ENCODE peak calls at places on chromosomes 4 and X, in five cellular contexts. R is foreskin fibroblast, F is BE2C, M is right lobe of liver, L is BJ. X is an unnamed sample.

GRCh38 chr4:78552398-78553396 is 1.1 kb downstream of the ANXA3 start:
- DNase-seq in R (no peak), F (no peak), M (no peak), L (no peak), X (no peak)

GRCh38 chrX:131895002-131895401 is 128.1 kb upstream of the STK26 start:
- DNase-seq in R (peak), F (no peak), M (no peak), L (no peak), X (peak)

GRCh38 chr4:20462426-20463175 is 210.9 kb downstream of the SLIT2 start:
- DNase-seq in R (peak), F (no peak), M (no peak), L (no peak), X (no peak)

GRCh38 chr4:91840359-91840758 is 463.4 kb upstream of the GRID2 start:
- DNase-seq in R (no peak), F (no peak), M (no peak), L (no peak), X (no peak)

GRCh38 chr4:88143504-88143903 is 14.9 kb downstream of the ABCG2 start:
- DNase-seq in R (peak), F (no peak), M (no peak), L (no peak), X (peak)

GRCh38 chrX:46758163-46758955 is 559 bp downstream of the SLC9A7 start:
- DNase-seq in R (peak), F (no peak), M (peak), L (no peak), X (no peak)

GRCh38 chr4:113405874-113406722 is 355.4 kb downstream of the CAMK2D start:
- DNase-seq in R (no peak), F (no peak), M (no peak), L (no peak), X (no peak)

GRCh38 chr4:47668810-47669408 is 169.0 kb downstream of the CORIN start:
- DNase-seq in R (peak), F (peak), M (no peak), L (no peak), X (peak)

GRCh38 chr4:24798036-24798610 is 2.8 kb downstream of the SOD3 start:
- DNase-seq in R (no peak), F (no peak), M (no peak), L (no peak), X (no peak)

GRCh38 chr4:142366821-142367220 is 479.3 kb downstream of the INPP4B start:
- DNase-seq in R (peak), F (no peak), M (no peak), L (no peak), X (no peak)

GRCh38 chr4:80876810-80877209 is 153.7 kb upstream of the BMP3 start:
- DNase-seq in R (no peak), F (no peak), M (no peak), L (no peak), X (no peak)

GRCh38 chr4:152579107-152579764 is 43.3 kb upstream of the FBXW7 start:
- DNase-seq in R (no peak), F (no peak), M (peak), L (no peak), X (no peak)

GRCh38 chr4:577499-578450 is 1.7 kb upstream of the TMEM271 start:
- DNase-seq in R (peak), F (no peak), M (no peak), L (no peak), X (no peak)

GRCh38 chr4:134201216-134202098 is at the start of gene PABPC4L:
- DNase-seq in R (peak), F (peak), M (no peak), L (no peak), X (peak)

GRCh38 chr4:25948051-25948450 is 34.0 kb downstream of the SMIM20 start:
- DNase-seq in R (no peak), F (no peak), M (no peak), L (no peak), X (no peak)

GRCh38 chr4:164307262-164307661 is 446.7 kb upstream of the SMIM31 start:
- DNase-seq in R (no peak), F (no peak), M (no peak), L (no peak), X (no peak)

GRCh38 chr4:52824603-52825310 is 37.4 kb upstream of the RASL11B start:
- DNase-seq in R (peak), F (no peak), M (no peak), L (peak), X (peak)

GRCh38 chr4:78298618-78299017 is 241.5 kb downstream of the FRAS1 start:
- DNase-seq in R (peak), F (no peak), M (no peak), L (no peak), X (no peak)

GRCh38 chrX:107205770-107206696 is at the start of the genes DNAAF6 and NUP62CL:
- DNase-seq in R (peak), F (peak), M (peak), L (no peak), X (no peak)

GRCh38 chrX:105017641-105018040 is 202.9 kb downstream of the TEX13A start:
- DNase-seq in R (no peak), F (no peak), M (no peak), L (no peak), X (no peak)

GRCh38 chrX:20743054-20743453 is 476.3 kb upstream of the RPS6KA3 start:
- DNase-seq in R (no peak), F (peak), M (no peak), L (no peak), X (no peak)

GRCh38 chr4:184980261-184980660 is 38.0 kb upstream of the HELT start:
- DNase-seq in R (no peak), F (no peak), M (no peak), L (no peak), X (no peak)

GRCh38 chr4:5045099-5045498 is 6.2 kb upstream of the STK32B start:
- DNase-seq in R (no peak), F (no peak), M (no peak), L (no peak), X (peak)

GRCh38 chrX:29617725-29618124 is 597.6 kb upstream of the MAGEB2 start:
- DNase-seq in R (no peak), F (no peak), M (no peak), L (no peak), X (no peak)

GRCh38 chr4:159349332-159349731 is 246.5 kb downstream of the RAPGEF2 start:
- DNase-seq in R (no peak), F (no peak), M (no peak), L (no peak), X (no peak)

GRCh38 chr4:79528241-79528706 is 120.2 kb upstream of the GK2 start:
- DNase-seq in R (no peak), F (no peak), M (no peak), L (no peak), X (peak)

GRCh38 chrX:131677655-131678628 is 134.1 kb downstream of the OR13H1 start:
- DNase-seq in R (no peak), F (peak), M (peak), L (no peak), X (peak)

GRCh38 chrX:120269379-120270035 is 18.9 kb downstream of the ZBTB33 start:
- DNase-seq in R (no peak), F (no peak), M (no peak), L (no peak), X (no peak)

GRCh38 chr4:69828828-69829227 is 31.1 kb downstream of the SULT1E1 start:
- DNase-seq in R (peak), F (no peak), M (no peak), L (no peak), X (no peak)

GRCh38 chr4:169492436-169493163 is 119.8 kb downstream of the NEK1 start:
- DNase-seq in R (peak), F (peak), M (no peak), L (no peak), X (peak)

GRCh38 chrX:32642283-32642682 is 569.1 kb downstream of the DMD start:
- DNase-seq in R (no peak), F (no peak), M (no peak), L (no peak), X (no peak)

GRCh38 chr4:85787133-85787532 is 312.2 kb downstream of the ARHGAP24 start:
- DNase-seq in R (peak), F (no peak), M (no peak), L (peak), X (peak)

GRCh38 chr4:38046735-38047487 is 86.7 kb downstream of the PTTG2 start:
- DNase-seq in R (peak), F (no peak), M (no peak), L (no peak), X (no peak)

GRCh38 chr4:57405359-57405758 is 295.2 kb upstream of the IGFBP7 start:
- DNase-seq in R (no peak), F (no peak), M (no peak), L (peak), X (no peak)

GRCh38 chrX:107562482-107562881 is 65.8 kb upstream of the PRPS1 start:
- DNase-seq in R (peak), F (no peak), M (no peak), L (no peak), X (peak)

GRCh38 chrX:41326431-41326830 is 7.5 kb upstream of the DDX3X start:
- DNase-seq in R (no peak), F (no peak), M (no peak), L (no peak), X (no peak)

GRCh38 chr4:110620352-110621327 is 2.2 kb downstream of the PITX2 start:
- DNase-seq in R (peak), F (peak), M (no peak), L (no peak), X (no peak)
- TF ChIP-seq CTCF in R (no peak), F (peak), M (no peak), L (no peak), X (peak)

DNA sequence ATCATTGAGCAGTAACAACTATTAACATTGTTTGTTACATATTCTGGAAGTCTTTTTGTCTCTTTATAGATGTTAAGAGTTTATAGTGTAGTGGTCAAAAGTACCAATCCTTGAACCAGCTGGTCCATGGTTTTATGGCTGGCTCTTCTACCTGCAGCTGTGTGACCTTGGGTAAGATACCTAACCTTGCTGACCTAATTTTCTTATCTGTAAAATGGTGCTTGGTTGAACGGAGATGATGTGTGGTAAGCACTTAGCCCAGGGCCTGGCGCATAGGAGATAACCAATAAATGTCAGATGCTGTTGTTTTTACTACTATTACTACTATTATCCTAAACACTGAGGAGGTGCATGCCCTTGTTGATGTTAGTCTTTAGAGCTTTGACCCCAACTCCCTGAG is 116.6 kb downstream of the TMEM164 start:
- DNase-seq in R (no peak), F (no peak), M (no peak), L (no peak), X (no peak)
- H3K4me3 ChIP-seq in R (no peak), F (no peak), M (no peak), L (no peak), X (no peak)

DNA sequence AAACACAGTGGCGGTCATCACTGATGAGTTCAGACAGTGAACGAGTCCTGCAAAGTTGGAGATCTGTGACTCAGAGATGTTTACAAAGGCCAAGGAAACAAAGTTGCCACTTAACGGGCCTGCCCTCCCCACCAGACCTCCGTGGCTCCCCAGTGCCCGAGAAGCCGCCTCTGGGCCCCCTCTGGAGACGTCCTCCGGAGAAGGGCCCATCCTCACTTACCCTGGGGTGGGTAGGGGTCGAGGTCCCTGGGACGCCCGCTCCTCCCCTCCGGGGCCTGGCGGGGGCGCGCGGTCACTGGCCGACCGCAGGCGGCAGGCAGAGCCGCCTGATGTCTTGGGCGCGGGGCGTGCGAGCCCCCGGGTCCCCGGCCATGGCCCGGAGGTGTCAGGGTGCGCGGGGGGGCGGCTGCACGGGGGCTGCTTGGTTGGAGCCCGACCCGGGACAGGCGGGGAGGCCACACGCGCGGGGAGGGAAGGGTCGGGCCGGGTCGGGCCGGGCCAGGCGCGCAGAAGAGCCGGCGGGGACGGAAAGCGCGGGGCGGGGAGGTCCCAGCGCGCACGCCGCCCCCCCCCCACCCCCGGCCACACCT is 590 bp downstream of the DHRSX start:
- DNase-seq in R (peak), F (peak), M (peak), L (no peak), X (no peak)
- TF ChIP-seq CTCF in R (no peak), F (no peak), M (peak), L (peak), X (no peak)

GRCh38 chrX:9786839-9787635 is 808 bp downstream of the SHROOM2 start:
- DNase-seq in R (no peak), F (no peak), M (peak), L (no peak), X (no peak)
- H3K4me3 ChIP-seq in R (peak), F (no peak), M (peak), L (no peak), X (peak)

DNA sequence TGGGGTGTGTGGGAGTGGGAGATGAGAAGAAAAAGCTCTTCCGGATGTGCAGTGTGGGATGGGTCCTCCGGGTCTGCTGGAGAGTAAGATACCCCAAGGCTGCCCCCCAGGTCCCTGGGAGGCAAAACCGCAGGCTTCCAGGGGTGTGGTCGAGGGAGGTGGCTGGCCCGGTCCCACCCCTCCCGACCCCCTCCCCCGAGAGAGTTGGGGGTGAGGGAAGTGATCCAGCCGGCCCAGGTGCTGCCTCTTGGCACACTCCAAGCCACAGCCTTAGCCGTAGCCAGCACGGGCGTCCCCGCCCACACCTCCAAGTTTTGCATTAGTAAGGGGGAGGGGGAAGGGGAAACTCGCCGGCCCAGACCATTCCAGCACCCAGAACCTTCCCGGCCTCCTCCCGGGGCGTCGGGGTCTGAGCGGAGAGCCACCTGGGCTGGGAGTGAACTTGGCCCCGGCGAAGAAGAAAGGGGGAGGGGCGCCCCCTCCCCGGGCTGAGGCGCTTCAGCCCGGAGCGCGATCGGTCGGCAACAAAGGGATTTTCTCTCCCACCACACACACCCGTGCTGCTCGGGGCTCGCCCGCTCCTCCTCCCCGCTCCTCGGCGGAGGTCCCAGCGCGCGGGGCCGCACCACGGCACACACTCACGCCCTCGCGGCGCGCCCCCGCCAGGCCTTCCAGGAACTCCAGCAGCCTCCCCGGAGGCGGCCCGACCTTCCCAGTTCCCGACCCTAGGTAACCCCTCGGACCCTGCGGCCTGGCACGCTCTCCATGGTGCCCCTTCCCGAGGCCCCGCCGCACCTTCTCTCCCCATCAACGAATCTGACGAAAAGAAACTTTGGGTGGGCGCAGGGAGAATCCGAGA is 14.4 kb downstream of the BCOR start:
- DNase-seq in R (no peak), F (no peak), M (peak), L (no peak), X (no peak)
- TF ChIP-seq CTCF in R (no peak), F (no peak), M (no peak), L (no peak), X (no peak)

GRCh38 chr4:94558392-94558920 is 106.7 kb downstream of the PDLIM5 start:
- DNase-seq in R (no peak), F (no peak), M (no peak), L (no peak), X (no peak)
- H3K4me3 ChIP-seq in R (no peak), F (no peak), M (no peak), L (no peak), X (no peak)

DNA sequence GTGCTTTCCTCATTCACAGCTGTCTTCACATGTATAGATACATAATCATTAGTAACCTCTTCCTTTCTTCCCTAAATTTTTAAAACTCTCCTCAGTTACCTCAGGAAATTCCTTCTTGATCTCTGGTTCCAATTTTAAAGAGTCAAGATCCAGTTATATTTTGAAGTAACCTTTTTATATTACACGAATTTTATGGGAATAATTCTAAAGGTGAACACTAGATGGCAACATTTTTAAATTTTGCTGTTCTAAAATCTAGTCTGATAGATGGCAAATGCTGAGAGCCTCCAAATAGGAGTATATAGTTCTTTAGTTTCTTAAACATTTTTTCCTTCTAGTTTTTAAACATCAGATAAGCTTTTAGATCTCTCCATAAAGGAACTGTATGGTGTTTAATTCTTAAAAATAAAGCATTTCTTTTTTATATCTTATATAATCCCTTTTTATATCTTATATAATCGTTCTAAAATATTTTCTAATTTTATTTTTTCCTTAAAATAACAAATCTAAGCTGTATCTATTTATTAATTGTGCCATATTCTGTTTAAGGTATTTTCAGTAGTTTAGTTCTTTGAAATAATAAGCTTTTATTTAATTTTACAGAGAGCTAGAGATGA is 37.9 kb upstream of the PAPSS1 start:
- DNase-seq in R (no peak), F (no peak), M (no peak), L (no peak), X (peak)
- TF ChIP-seq CTCF in R (peak), F (peak), M (peak), L (peak), X (no peak)

GRCh38 chrX:129980043-129980442 is 2.4 kb upstream of the BCORL1 start:
- DNase-seq in R (no peak), F (no peak), M (peak), L (no peak), X (no peak)
- H3K4me3 ChIP-seq in R (peak), F (no peak), M (no peak), L (peak), X (no peak)

GRCh38 chr4:17785858-17786257 is 4.4 kb upstream of the FAM184B start:
- DNase-seq in R (no peak), F (no peak), M (no peak), L (no peak), X (no peak)
- TF ChIP-seq CTCF in R (no peak), F (peak), M (no peak), L (no peak), X (no peak)

GRCh38 chrX:25005034-25005381 is 10.8 kb downstream of the ARX start:
- DNase-seq in R (no peak), F (no peak), M (no peak), L (no peak), X (no peak)

GRCh38 chrX:25006586-25007058 is 9.1 kb downstream of the ARX start:
- DNase-seq in R (no peak), F (no peak), M (no peak), L (no peak), X (no peak)

GRCh38 chrX:25004485-25005032 is 11.2 kb downstream of the ARX start:
- DNase-seq in R (no peak), F (no peak), M (no peak), L (no peak), X (no peak)

GRCh38 chrX:25004040-25004439 is 11.7 kb downstream of the ARX start:
- DNase-seq in R (no peak), F (no peak), M (no peak), L (no peak), X (no peak)

GRCh38 chrX:25005382-25006185 is 10.2 kb downstream of the ARX start:
- DNase-seq in R (no peak), F (no peak), M (no peak), L (no peak), X (no peak)
- H3K4me3 ChIP-seq in R (peak), F (no peak), M (no peak), L (peak), X (no peak)

X was measured in astrocyte of the cerebellum.